ENCODE peak calls at places on chromosomes 2 and 18, in seven cellular contexts. V, X, P, C, I, T and S are unnamed samples.

GRCh38 chr18:42559292-42559691 is 556.2 kb downstream of the RIT2 start:
- DNase-seq in C (no peak), V (no peak), P (no peak), X (peak; percentile 18), T (no peak), I (no peak), S (no peak)

GRCh38 chr2:207332473-207333212 is 166.9 kb upstream of the KLF7 start:
- DNase-seq in T (no peak), I (peak; percentile 24), X (no peak), P (no peak), C (no peak), V (peak; percentile 82), S (no peak)

GRCh38 chr18:39994521-39994920 is 1960.5 kb upstream of the PIK3C3 start:
- DNase-seq in T (no peak), V (no peak), I (no peak), C (no peak), P (no peak), X (no peak), S (no peak)

GRCh38 chr2:120253021-120253882 is 600 bp downstream of the RALB start:
- DNase-seq in C (peak; percentile 55), X (peak; percentile 92), I (peak; percentile 92), V (peak; percentile 52), T (peak; percentile 28), P (peak; percentile 46), S (no peak)

GRCh38 chr2:26355038-26355995 is 8.7 kb upstream of the ADGRF3 start:
- DNase-seq in C (no peak), P (peak; percentile 32), T (no peak), V (peak; percentile 24), I (peak; percentile 93), X (peak; percentile 93), S (no peak)

GRCh38 chr2:145356046-145356445 is 836.1 kb upstream of the ZEB2 start:
- DNase-seq in I (no peak), T (no peak), C (no peak), X (peak; percentile 41), P (no peak), V (no peak), S (no peak)

GRCh38 chr2:118312963-118313756 is 224.9 kb downstream of the INSIG2 start:
- DNase-seq in X (peak; percentile 21), I (peak; percentile 92), C (no peak), P (no peak), T (no peak), V (no peak), S (no peak)

GRCh38 chr2:33570681-33571080 is 28.4 kb downstream of the FAM98A start:
- DNase-seq in T (no peak), I (no peak), X (no peak), C (no peak), V (peak; percentile 60), P (no peak), S (no peak)

GRCh38 chr2:88764141-88764849 is 72.8 kb downstream of the RPIA start:
- DNase-seq in V (no peak), X (no peak), I (no peak), T (no peak), C (no peak), P (no peak), S (no peak)

GRCh38 chr18:332007-332406 is 64.2 kb upstream of the THOC1 start:
- DNase-seq in V (no peak), T (no peak), I (peak; percentile 26), X (no peak), C (no peak), P (no peak), S (no peak)

GRCh38 chr2:181203916-181204315 is 223.5 kb downstream of the UBE2E3 start:
- DNase-seq in X (peak; percentile 67), C (no peak), T (no peak), V (no peak), I (no peak), P (no peak), S (no peak)

GRCh38 chr18:8895987-8896619 is 190.7 kb downstream of the MTCL1 start:
- DNase-seq in T (no peak), I (no peak), C (peak; percentile 97), V (no peak), P (no peak), X (peak; percentile 88), S (no peak)

GRCh38 chr2:2326653-2327052 is 4.4 kb downstream of the MYT1L start:
- DNase-seq in T (no peak), X (no peak), I (no peak), P (peak; percentile 23), V (no peak), C (no peak), S (no peak)

GRCh38 chr18:7349181-7349837 is 118.4 kb downstream of the LRRC30 start:
- DNase-seq in I (no peak), P (no peak), T (no peak), V (no peak), C (no peak), X (no peak), S (no peak)

GRCh38 chr2:79554899-79555298 is 42.0 kb downstream of the CTNNA2 start:
- DNase-seq in C (no peak), P (no peak), I (no peak), T (no peak), V (no peak), X (no peak), S (no peak)

GRCh38 chr18:68267583-68267982 is 447.3 kb downstream of the TMX3 start:
- DNase-seq in T (no peak), X (peak; percentile 70), I (no peak), P (no peak), V (no peak), C (no peak), S (no peak)

GRCh38 chr2:160429248-160430000 is 64.2 kb downstream of the RBMS1 start:
- DNase-seq in T (no peak), X (peak; percentile 65), C (no peak), P (peak; percentile 26), V (peak; percentile 73), I (peak; percentile 79), S (no peak)